ENCODE peak calls at places on chromosomes 7 and 10, in eight cellular contexts. One of them, this sample, is unnamed.
A peak's percentile ranks its signal among the peaks of the same experiment; 100 is the strongest.

GRCh38 chr7:117014673-117015133 is 61.4 kb downstream of the ST7 start:
- DNase-seq in activated CD8-positive, alpha-beta T cell treated with anti-CD3 and anti-CD28 coated beads for 36 hours: peak; percentile 62
- DNase-seq in BE2C: peak; percentile 73
- DNase-seq in testis: peak; percentile 88
- DNase-seq in GM13977: no peak
- DNase-seq in pancreas: no peak
- DNase-seq in lung: peak; percentile 46
- DNase-seq in lower lobe of right lung: peak; percentile 68
- DNase-seq in this sample: no peak

GRCh38 chr7:119908948-119909347 is 364.0 kb upstream of the KCND2 start:
- DNase-seq in GM13977: no peak
- DNase-seq in lower lobe of right lung: no peak
- DNase-seq in BE2C: no peak
- DNase-seq in activated CD8-positive, alpha-beta T cell treated with anti-CD3 and anti-CD28 coated beads for 36 hours: no peak
- DNase-seq in pancreas: no peak
- DNase-seq in testis: no peak
- DNase-seq in lung: no peak
- DNase-seq in this sample: no peak

GRCh38 chr10:91596821-91597396 is 36.0 kb downstream of the PPP1R3C start:
- DNase-seq in BE2C: no peak
- DNase-seq in testis: no peak
- DNase-seq in lower lobe of right lung: no peak
- DNase-seq in lung: no peak
- DNase-seq in pancreas: no peak
- DNase-seq in activated CD8-positive, alpha-beta T cell treated with anti-CD3 and anti-CD28 coated beads for 36 hours: no peak
- DNase-seq in GM13977: no peak
- DNase-seq in this sample: no peak

GRCh38 chr7:21251166-21251806 is 176.6 kb upstream of the SP4 start:
- DNase-seq in lower lobe of right lung: no peak
- DNase-seq in activated CD8-positive, alpha-beta T cell treated with anti-CD3 and anti-CD28 coated beads for 36 hours: no peak
- DNase-seq in testis: no peak
- DNase-seq in GM13977: no peak
- DNase-seq in pancreas: no peak
- DNase-seq in lung: no peak
- DNase-seq in BE2C: no peak
- DNase-seq in this sample: no peak

GRCh38 chr7:12583922-12584321 is 13.4 kb downstream of the SCIN start:
- DNase-seq in lung: no peak
- DNase-seq in testis: no peak
- DNase-seq in GM13977: no peak
- DNase-seq in BE2C: no peak
- DNase-seq in pancreas: no peak
- DNase-seq in activated CD8-positive, alpha-beta T cell treated with anti-CD3 and anti-CD28 coated beads for 36 hours: no peak
- DNase-seq in lower lobe of right lung: no peak
- DNase-seq in this sample: no peak

GRCh38 chr7:5629941-5630340 is 151.5 kb downstream of the RNF216 start:
- DNase-seq in lung: no peak
- DNase-seq in testis: no peak
- DNase-seq in pancreas: no peak
- DNase-seq in GM13977: no peak
- DNase-seq in BE2C: no peak
- DNase-seq in lower lobe of right lung: no peak
- DNase-seq in activated CD8-positive, alpha-beta T cell treated with anti-CD3 and anti-CD28 coated beads for 36 hours: peak; percentile 82
- DNase-seq in this sample: no peak

GRCh38 chr7:28347964-28348363 is 64.4 kb upstream of the CREB5 start:
- DNase-seq in testis: no peak
- DNase-seq in BE2C: no peak
- DNase-seq in pancreas: no peak
- DNase-seq in lower lobe of right lung: no peak
- DNase-seq in activated CD8-positive, alpha-beta T cell treated with anti-CD3 and anti-CD28 coated beads for 36 hours: no peak
- DNase-seq in lung: no peak
- DNase-seq in GM13977: no peak
- DNase-seq in this sample: no peak

GRCh38 chr10:75452997-75453396 is 21.6 kb downstream of the LRMDA start:
- DNase-seq in lung: no peak
- DNase-seq in BE2C: no peak
- DNase-seq in lower lobe of right lung: no peak
- DNase-seq in GM13977: no peak
- DNase-seq in testis: no peak
- DNase-seq in activated CD8-positive, alpha-beta T cell treated with anti-CD3 and anti-CD28 coated beads for 36 hours: no peak
- DNase-seq in pancreas: no peak
- DNase-seq in this sample: no peak

GRCh38 chr10:26438534-26439269 is 561 bp downstream of the APBB1IP start:
- DNase-seq in lower lobe of right lung: peak; percentile 82
- DNase-seq in pancreas: peak; percentile 66
- DNase-seq in activated CD8-positive, alpha-beta T cell treated with anti-CD3 and anti-CD28 coated beads for 36 hours: peak; percentile 91
- DNase-seq in lung: peak; percentile 43
- DNase-seq in BE2C: no peak
- DNase-seq in testis: no peak
- DNase-seq in GM13977: peak; percentile 75
- DNase-seq in this sample: peak; percentile 76

GRCh38 chr10:94462130-94462529 is 59.8 kb downstream of the TBC1D12 start:
- DNase-seq in lower lobe of right lung: no peak
- DNase-seq in testis: no peak
- DNase-seq in GM13977: no peak
- DNase-seq in activated CD8-positive, alpha-beta T cell treated with anti-CD3 and anti-CD28 coated beads for 36 hours: no peak
- DNase-seq in lung: no peak
- DNase-seq in BE2C: no peak
- DNase-seq in pancreas: no peak
- DNase-seq in this sample: no peak

GRCh38 chr7:114150704-114151103 is 231.9 kb upstream of the PPP1R3A start:
- DNase-seq in lung: no peak
- DNase-seq in BE2C: no peak
- DNase-seq in lower lobe of right lung: no peak
- DNase-seq in activated CD8-positive, alpha-beta T cell treated with anti-CD3 and anti-CD28 coated beads for 36 hours: no peak
- DNase-seq in pancreas: no peak
- DNase-seq in testis: no peak
- DNase-seq in GM13977: no peak
- DNase-seq in this sample: no peak

GRCh38 chr10:96625173-96625572 is 38.4 kb upstream of the TM9SF3 start:
- DNase-seq in GM13977: no peak
- DNase-seq in BE2C: no peak
- DNase-seq in testis: no peak
- DNase-seq in pancreas: no peak
- DNase-seq in lung: no peak
- DNase-seq in lower lobe of right lung: no peak
- DNase-seq in activated CD8-positive, alpha-beta T cell treated with anti-CD3 and anti-CD28 coated beads for 36 hours: no peak
- DNase-seq in this sample: no peak

GRCh38 chr10:79983286-79983909 is 34.5 kb upstream of the SFTPD start:
- DNase-seq in testis: no peak
- DNase-seq in pancreas: peak; percentile 71
- DNase-seq in lower lobe of right lung: no peak
- DNase-seq in lung: no peak
- DNase-seq in GM13977: no peak
- DNase-seq in BE2C: no peak
- DNase-seq in activated CD8-positive, alpha-beta T cell treated with anti-CD3 and anti-CD28 coated beads for 36 hours: no peak
- DNase-seq in this sample: no peak

GRCh38 chr10:115093776-115094361 is 704 bp downstream of the ATRNL1 start:
- DNase-seq in activated CD8-positive, alpha-beta T cell treated with anti-CD3 and anti-CD28 coated beads for 36 hours: peak; percentile 11
- DNase-seq in pancreas: peak; percentile 85
- DNase-seq in lower lobe of right lung: no peak
- DNase-seq in testis: peak; percentile 41
- DNase-seq in lung: no peak
- DNase-seq in BE2C: no peak
- DNase-seq in GM13977: peak; percentile 70
- DNase-seq in this sample: peak; percentile 73

GRCh38 chr10:101136007-101136707 is 5.1 kb downstream of the TLX1 start:
- DNase-seq in pancreas: no peak
- DNase-seq in lung: no peak
- DNase-seq in testis: no peak
- DNase-seq in GM13977: no peak
- DNase-seq in BE2C: no peak
- DNase-seq in activated CD8-positive, alpha-beta T cell treated with anti-CD3 and anti-CD28 coated beads for 36 hours: peak; percentile 56
- DNase-seq in lower lobe of right lung: no peak
- DNase-seq in this sample: no peak

GRCh38 chr10:111113238-111113960 is 36.6 kb downstream of the ADRA2A start:
- DNase-seq in GM13977: no peak
- DNase-seq in BE2C: no peak
- DNase-seq in lower lobe of right lung: no peak
- DNase-seq in testis: no peak
- DNase-seq in lung: no peak
- DNase-seq in activated CD8-positive, alpha-beta T cell treated with anti-CD3 and anti-CD28 coated beads for 36 hours: no peak
- DNase-seq in pancreas: no peak
- DNase-seq in this sample: no peak

GRCh38 chr7:6015917-6016652 is 7.0 kb downstream of the AIMP2 start:
- DNase-seq in GM13977: no peak
- DNase-seq in lower lobe of right lung: peak; percentile 68
- DNase-seq in activated CD8-positive, alpha-beta T cell treated with anti-CD3 and anti-CD28 coated beads for 36 hours: peak; percentile 26
- DNase-seq in testis: peak; percentile 86
- DNase-seq in BE2C: peak; percentile 56
- DNase-seq in pancreas: no peak
- DNase-seq in lung: peak; percentile 69
- DNase-seq in this sample: no peak

GRCh38 chr10:48938990-48939536 is 577 bp downstream of the LRRC18 start:
- DNase-seq in BE2C: no peak
- DNase-seq in pancreas: no peak
- DNase-seq in lower lobe of right lung: no peak
- DNase-seq in testis: no peak
- DNase-seq in activated CD8-positive, alpha-beta T cell treated with anti-CD3 and anti-CD28 coated beads for 36 hours: no peak
- DNase-seq in lung: no peak
- DNase-seq in GM13977: no peak
- DNase-seq in this sample: no peak

DNA sequence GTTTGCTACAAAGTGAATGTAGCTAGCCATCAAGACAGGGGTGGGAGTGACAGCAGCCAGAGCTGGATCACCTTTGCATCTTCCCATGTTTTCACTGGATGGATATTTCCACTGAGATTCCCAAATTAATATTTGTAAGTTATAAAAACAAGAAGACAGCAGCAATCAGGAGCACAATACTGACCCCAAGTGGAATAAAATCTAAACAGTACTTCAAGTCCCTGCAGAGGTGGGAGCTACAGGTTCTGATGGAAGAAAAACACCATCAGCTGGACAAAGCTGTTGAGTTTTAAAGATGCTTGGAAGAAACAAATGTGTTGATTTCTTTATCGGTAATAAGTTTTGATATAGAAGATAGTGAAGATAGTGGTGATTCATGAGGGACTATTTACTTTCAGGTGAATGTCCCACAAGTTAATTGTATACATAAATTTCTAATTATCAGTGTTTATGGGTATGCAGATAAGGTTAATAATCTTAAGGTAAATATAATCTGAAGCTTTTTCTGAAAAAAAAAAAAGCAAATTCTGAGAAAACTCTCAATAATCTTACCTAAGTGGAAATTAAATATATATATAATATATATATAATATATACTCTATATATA is 129.3 kb downstream of the SLC16A9 start:
- DNase-seq in lower lobe of right lung: no peak
- DNase-seq in testis: no peak
- DNase-seq in lung: no peak
- DNase-seq in activated CD8-positive, alpha-beta T cell treated with anti-CD3 and anti-CD28 coated beads for 36 hours: no peak
- DNase-seq in pancreas: no peak
- DNase-seq in GM13977: no peak
- DNase-seq in BE2C: no peak
- DNase-seq in this sample: no peak
- TF ChIP-seq CTCF in lower lobe of right lung: peak; percentile 48
- TF ChIP-seq CTCF in testis: peak; percentile 20
- TF ChIP-seq CTCF in lung: peak; percentile 10
- TF ChIP-seq CTCF in activated CD8-positive, alpha-beta T cell treated with anti-CD3 and anti-CD28 coated beads for 36 hours: no peak
- TF ChIP-seq CTCF in pancreas: no peak
- TF ChIP-seq CTCF in GM13977: peak; percentile 13
- TF ChIP-seq CTCF in BE2C: peak; percentile 64
- TF ChIP-seq CTCF in this sample: no peak

GRCh38 chr7:124881981-124882380 is 47.6 kb downstream of the POT1 start:
- DNase-seq in BE2C: no peak
- DNase-seq in activated CD8-positive, alpha-beta T cell treated with anti-CD3 and anti-CD28 coated beads for 36 hours: no peak
- DNase-seq in lung: no peak
- DNase-seq in lower lobe of right lung: no peak
- DNase-seq in testis: no peak
- DNase-seq in pancreas: no peak
- DNase-seq in GM13977: no peak
- DNase-seq in this sample: no peak
- TF ChIP-seq CTCF in BE2C: no peak
- TF ChIP-seq CTCF in activated CD8-positive, alpha-beta T cell treated with anti-CD3 and anti-CD28 coated beads for 36 hours: no peak
- TF ChIP-seq CTCF in lung: no peak
- TF ChIP-seq CTCF in lower lobe of right lung: no peak
- TF ChIP-seq CTCF in testis: no peak
- TF ChIP-seq CTCF in pancreas: no peak
- TF ChIP-seq CTCF in GM13977: no peak
- TF ChIP-seq CTCF in this sample: no peak

DNA sequence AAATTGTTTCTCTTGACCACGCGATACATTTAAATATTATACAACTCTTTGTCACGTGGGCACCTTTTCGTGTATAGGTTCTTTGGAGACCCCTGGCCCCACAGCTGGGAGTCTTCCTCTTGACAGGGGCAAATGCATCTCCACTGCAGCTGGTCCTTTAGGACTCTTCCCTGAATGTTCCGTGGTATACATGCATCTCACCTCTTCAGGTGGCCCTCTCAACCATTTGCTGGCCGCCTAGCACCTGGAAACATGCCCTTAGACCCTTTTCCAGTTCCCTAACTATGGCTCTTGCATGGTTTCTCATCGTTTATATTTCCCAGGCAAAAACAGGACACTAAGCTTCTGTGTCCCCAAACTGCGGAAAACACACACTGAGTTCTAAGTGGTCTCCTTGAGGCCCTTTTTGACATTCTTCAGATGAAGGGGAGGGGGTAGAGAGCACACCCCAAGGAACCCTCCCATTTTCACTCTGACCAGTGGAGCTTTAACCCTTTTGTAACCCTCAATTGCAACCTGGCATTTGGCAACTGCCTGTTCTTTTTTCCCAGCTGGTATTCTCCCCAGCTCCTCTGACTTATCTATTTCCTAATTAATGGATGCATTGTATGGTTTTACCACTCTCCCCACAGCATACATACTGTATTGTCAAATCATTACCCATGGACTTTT is 20.6 kb downstream of the HNRNPA2B1 start:
- DNase-seq in pancreas: no peak
- DNase-seq in lower lobe of right lung: no peak
- DNase-seq in lung: no peak
- DNase-seq in testis: no peak
- DNase-seq in BE2C: no peak
- DNase-seq in activated CD8-positive, alpha-beta T cell treated with anti-CD3 and anti-CD28 coated beads for 36 hours: no peak
- DNase-seq in GM13977: no peak
- DNase-seq in this sample: no peak
- TF ChIP-seq CTCF in pancreas: no peak
- TF ChIP-seq CTCF in lower lobe of right lung: no peak
- TF ChIP-seq CTCF in lung: no peak
- TF ChIP-seq CTCF in testis: no peak
- TF ChIP-seq CTCF in BE2C: no peak
- TF ChIP-seq CTCF in activated CD8-positive, alpha-beta T cell treated with anti-CD3 and anti-CD28 coated beads for 36 hours: no peak
- TF ChIP-seq CTCF in GM13977: no peak
- TF ChIP-seq CTCF in this sample: no peak

DNA sequence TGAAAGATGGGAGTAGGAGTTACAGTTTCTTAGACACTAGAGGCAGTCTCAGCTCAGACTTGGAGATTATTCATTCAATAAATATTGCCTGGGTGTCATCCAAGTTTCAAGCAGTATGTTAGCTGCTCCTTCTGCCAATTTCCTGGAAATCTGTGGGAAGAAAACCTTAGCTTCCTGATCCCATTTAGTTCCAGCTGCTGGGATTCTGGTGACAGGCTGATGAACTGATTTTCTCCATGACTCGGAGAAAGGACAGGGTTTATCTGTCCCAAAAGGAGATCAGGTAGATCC is 95.8 kb downstream of the CLEC2L start:
- DNase-seq in lung: no peak
- DNase-seq in pancreas: no peak
- DNase-seq in GM13977: no peak
- DNase-seq in activated CD8-positive, alpha-beta T cell treated with anti-CD3 and anti-CD28 coated beads for 36 hours: no peak
- DNase-seq in testis: no peak
- DNase-seq in BE2C: no peak
- DNase-seq in lower lobe of right lung: no peak
- DNase-seq in this sample: no peak
- TF ChIP-seq CTCF in lung: no peak
- TF ChIP-seq CTCF in pancreas: no peak
- TF ChIP-seq CTCF in GM13977: no peak
- TF ChIP-seq CTCF in activated CD8-positive, alpha-beta T cell treated with anti-CD3 and anti-CD28 coated beads for 36 hours: no peak
- TF ChIP-seq CTCF in testis: no peak
- TF ChIP-seq CTCF in BE2C: no peak
- TF ChIP-seq CTCF in lower lobe of right lung: no peak
- TF ChIP-seq CTCF in this sample: no peak

GRCh38 chr10:23358357-23358756 is 13.8 kb upstream of the C10orf67 start:
- DNase-seq in lung: no peak
- DNase-seq in GM13977: no peak
- DNase-seq in pancreas: no peak
- DNase-seq in lower lobe of right lung: no peak
- DNase-seq in testis: no peak
- DNase-seq in activated CD8-positive, alpha-beta T cell treated with anti-CD3 and anti-CD28 coated beads for 36 hours: no peak
- DNase-seq in BE2C: no peak
- DNase-seq in this sample: no peak
- TF ChIP-seq CTCF in lung: no peak
- TF ChIP-seq CTCF in GM13977: no peak
- TF ChIP-seq CTCF in pancreas: no peak
- TF ChIP-seq CTCF in lower lobe of right lung: no peak
- TF ChIP-seq CTCF in testis: no peak
- TF ChIP-seq CTCF in activated CD8-positive, alpha-beta T cell treated with anti-CD3 and anti-CD28 coated beads for 36 hours: no peak
- TF ChIP-seq CTCF in BE2C: no peak
- TF ChIP-seq CTCF in this sample: no peak